ENCODE peak calls at places on chromosomes 7 and 10, in nine cellular contexts. F is NCI-H1105; U is ACHN; D is NCI-H1092; I is activated CD4-positive, alpha-beta T cell treated with anti-CD3 and anti-CD28 coated beads, Interleukin-2, amount 50 U/mL, for 1 hour; H is NCI-H2081; M is CD4-positive, CD25-positive, alpha-beta regulatory T cell; J is effector CD4-positive, alpha-beta T cell; P is M059J. V is an unnamed sample.

GRCh38 chr10:49550563-49550962 is 11.6 kb upstream of the ERCC6 start:
- DNase-seq in F (no peak), U (no peak), D (no peak), I (no peak), H (no peak), M (no peak), J (no peak), P (peak), V (no peak)

GRCh38 chr7:112484671-112485097 is 3.9 kb downstream of the LSMEM1 start:
- DNase-seq in F (no peak), U (peak), D (no peak), I (no peak), H (no peak), M (no peak), J (no peak), P (peak), V (no peak)

GRCh38 chr7:70525991-70526390 is 606.0 kb upstream of the GALNT17 start:
- DNase-seq in F (no peak), U (no peak), D (no peak), I (no peak), H (no peak), M (no peak), J (no peak), P (no peak), V (no peak)

GRCh38 chr7:26857534-26858228 is 6.7 kb downstream of the SKAP2 start:
- DNase-seq in F (no peak), U (peak), D (peak), I (no peak), H (no peak), M (no peak), J (no peak), P (no peak), V (peak)

GRCh38 chr10:69515699-69516547 is 57.3 kb downstream of the NEUROG3 start:
- DNase-seq in F (peak), U (peak), D (peak), I (peak), H (peak), M (peak), J (peak), P (peak), V (peak)

GRCh38 chr10:26725837-26726727 is 28.6 kb downstream of the PDSS1 start:
- DNase-seq in F (no peak), U (peak), D (no peak), I (peak), H (peak), M (peak), J (no peak), P (peak), V (peak)

GRCh38 chr7:26535483-26536069 is 243.9 kb downstream of the SNX10 start:
- DNase-seq in F (no peak), U (no peak), D (no peak), I (no peak), H (no peak), M (no peak), J (no peak), P (no peak), V (no peak)

GRCh38 chr7:7237201-7237977 is 55.0 kb downstream of the C1GALT1 start:
- DNase-seq in F (no peak), U (no peak), D (no peak), I (no peak), H (no peak), M (no peak), J (no peak), P (no peak), V (no peak)

GRCh38 chr10:4066581-4067403 is 281.8 kb upstream of the KLF6 start:
- DNase-seq in F (no peak), U (no peak), D (no peak), I (no peak), H (no peak), M (no peak), J (no peak), P (no peak), V (no peak)

GRCh38 chr10:26296351-26296750 is 79.8 kb downstream of the GAD2 start:
- DNase-seq in F (no peak), U (no peak), D (no peak), I (no peak), H (no peak), M (no peak), J (no peak), P (no peak), V (no peak)

GRCh38 chr7:22859676-22860290 is 37.1 kb upstream of the TOMM7 start:
- DNase-seq in F (no peak), U (no peak), D (no peak), I (no peak), H (no peak), M (no peak), J (no peak), P (peak), V (no peak)

GRCh38 chr10:46092523-46093195 is 46.6 kb upstream of the MSMB start:
- DNase-seq in F (no peak), U (no peak), D (no peak), I (no peak), H (no peak), M (peak), J (peak), P (no peak), V (no peak)

GRCh38 chr7:121515651-121516401 is 119.7 kb upstream of the FAM3C start:
- DNase-seq in F (no peak), U (no peak), D (no peak), I (no peak), H (no peak), M (no peak), J (no peak), P (peak), V (no peak)

GRCh38 chr7:38699481-38699880 is 68.3 kb upstream of the AMPH start:
- DNase-seq in F (no peak), U (no peak), D (no peak), I (no peak), H (no peak), M (no peak), J (no peak), P (peak), V (no peak)

GRCh38 chr7:20153999-20154398 is 63.2 kb downstream of the MACC1 start:
- DNase-seq in F (no peak), U (no peak), D (no peak), I (no peak), H (no peak), M (no peak), J (no peak), P (peak), V (no peak)

GRCh38 chr10:4847580-4848020 is 21.6 kb downstream of the AKR1E2 start:
- DNase-seq in F (no peak), U (no peak), D (no peak), I (no peak), H (no peak), M (no peak), J (no peak), P (peak), V (no peak)

GRCh38 chr7:1818581-1819200 is 148.6 kb downstream of the ELFN1 start:
- DNase-seq in F (no peak), U (no peak), D (no peak), I (no peak), H (peak), M (no peak), J (no peak), P (no peak), V (peak)

GRCh38 chr7:119665791-119666190 is 607.2 kb upstream of the KCND2 start:
- DNase-seq in F (no peak), U (peak), D (no peak), I (no peak), H (no peak), M (no peak), J (no peak), P (no peak), V (no peak)

GRCh38 chr10:126459878-126460481 is 71.7 kb upstream of the ADAM12 start:
- DNase-seq in F (no peak), U (peak), D (no peak), I (no peak), H (no peak), M (no peak), J (no peak), P (peak), V (no peak)

GRCh38 chr7:64892666-64893269 is 10.3 kb upstream of the ZNF273 start:
- DNase-seq in F (no peak), U (no peak), D (no peak), I (no peak), H (no peak), M (no peak), J (no peak), P (no peak), V (no peak)

GRCh38 chr7:101891936-101892640 is 74.7 kb downstream of the CUX1 start:
- DNase-seq in F (no peak), U (no peak), D (no peak), I (no peak), H (no peak), M (no peak), J (no peak), P (no peak), V (no peak)

GRCh38 chr10:13158401-13158800 is 3.0 kb upstream of the MCM10 start:
- DNase-seq in F (no peak), U (no peak), D (no peak), I (peak), H (no peak), M (no peak), J (no peak), P (no peak), V (peak)

GRCh38 chr7:156903232-156903909 is 10.4 kb upstream of the LMBR1 start:
- DNase-seq in F (no peak), U (no peak), D (no peak), I (peak), H (no peak), M (peak), J (peak), P (peak), V (no peak)

GRCh38 chr7:85322252-85322651 is 135.4 kb upstream of the SEMA3D start:
- DNase-seq in F (no peak), U (no peak), D (no peak), I (no peak), H (no peak), M (no peak), J (no peak), P (peak), V (no peak)

GRCh38 chr10:114261116-114261515 is 22.1 kb downstream of the VWA2 start:
- DNase-seq in F (no peak), U (peak), D (no peak), I (no peak), H (no peak), M (no peak), J (no peak), P (peak), V (no peak)

GRCh38 chr10:62795750-62796149 is 8.8 kb upstream of the ADO start:
- DNase-seq in F (no peak), U (no peak), D (no peak), I (no peak), H (no peak), M (no peak), J (no peak), P (no peak), V (no peak)

GRCh38 chr10:21593986-21594385 is 60.0 kb downstream of the MLLT10 start:
- DNase-seq in F (no peak), U (no peak), D (no peak), I (no peak), H (no peak), M (no peak), J (no peak), P (no peak), V (no peak)

GRCh38 chr7:84953294-84953693 is 233.6 kb downstream of the SEMA3D start:
- DNase-seq in F (no peak), U (no peak), D (no peak), I (no peak), H (no peak), M (no peak), J (no peak), P (no peak), V (no peak)

GRCh38 chr7:158891922-158892321 is 35.6 kb downstream of the DYNC2I1 start:
- DNase-seq in F (no peak), U (no peak), D (no peak), I (no peak), H (no peak), M (no peak), J (no peak), P (no peak), V (no peak)

GRCh38 chr10:123967626-123968243 is 76.1 kb upstream of the CPXM2 start:
- DNase-seq in F (no peak), U (peak), D (no peak), I (peak), H (peak), M (peak), J (peak), P (peak), V (peak)

GRCh38 chr7:15571303-15571878 is 9.6 kb upstream of the AGMO start:
- DNase-seq in F (no peak), U (no peak), D (no peak), I (no peak), H (no peak), M (no peak), J (no peak), P (peak), V (no peak)

GRCh38 chr10:69428138-69428537 is 11.4 kb upstream of the TACR2 start:
- DNase-seq in F (no peak), U (no peak), D (peak), I (no peak), H (peak), M (no peak), J (no peak), P (no peak), V (no peak)

GRCh38 chr10:111923032-111923431 is 260.5 kb downstream of the GPAM start:
- DNase-seq in F (no peak), U (no peak), D (no peak), I (no peak), H (no peak), M (no peak), J (no peak), P (no peak), V (no peak)

GRCh38 chr7:79778786-79779382 is 325.4 kb upstream of the MAGI2 start:
- DNase-seq in F (no peak), U (no peak), D (no peak), I (no peak), H (no peak), M (no peak), J (no peak), P (peak), V (no peak)

GRCh38 chr10:132813001-132813401 is 27.1 kb upstream of the NKX6-2 start:
- DNase-seq in F (no peak), U (no peak), D (no peak), I (no peak), H (no peak), M (no peak), J (no peak), P (no peak), V (no peak)